ENCODE peak calls at places on chromosome 7, in four cellular contexts. V is colonic mucosa, P is stomach, U is neural progenitor cell. D is an unnamed sample.

GRCh38 chr7:43456200-43456599 is 126.7 kb upstream of the STK17A start:
- DNase-seq in V (no peak), P (no peak), U (peak; percentile 40), D (no peak)

GRCh38 chr7:36728143-36728542 is 3.8 kb upstream of the AOAH start:
- DNase-seq in V (no peak), P (no peak), U (no peak), D (no peak)

GRCh38 chr7:82291931-82292330 is 151.6 kb downstream of the CACNA2D1 start:
- DNase-seq in V (no peak), P (no peak), U (no peak), D (no peak)

GRCh38 chr7:83475403-83475802 is 173.5 kb downstream of the SEMA3E start:
- DNase-seq in V (no peak), P (no peak), U (peak; percentile 52), D (no peak)

GRCh38 chr7:102024769-102025391 is 207.5 kb downstream of the CUX1 start:
- DNase-seq in V (peak; percentile 56), P (no peak), U (peak; percentile 34), D (no peak)

GRCh38 chr7:30595461-30596042 is 874 bp downstream of the GARS1 start:
- DNase-seq in V (peak; percentile 20), P (no peak), U (no peak), D (no peak)

GRCh38 chr7:148356303-148356702 is 234.3 kb upstream of the C7orf33 start:
- DNase-seq in V (no peak), P (no peak), U (no peak), D (no peak)

GRCh38 chr7:91034459-91035368 is 229.5 kb upstream of the FZD1 start:
- DNase-seq in V (peak; percentile 62), P (peak; percentile 74), U (peak; percentile 66), D (peak; percentile 61)

GRCh38 chr7:83484266-83484665 is 164.7 kb downstream of the SEMA3E start:
- DNase-seq in V (no peak), P (no peak), U (no peak), D (no peak)

GRCh38 chr7:74683799-74684198 is 26.3 kb downstream of the GTF2I start:
- DNase-seq in V (no peak), P (no peak), U (no peak), D (no peak)

GRCh38 chr7:44065431-44066110 is at the start of gene PGAM2:
- DNase-seq in V (no peak), P (no peak), U (peak; percentile 82), D (peak; percentile 81)

GRCh38 chr7:98021588-98022351 is 31.8 kb upstream of the OCM2 start:
- DNase-seq in V (peak; percentile 86), P (peak; percentile 88), U (peak; percentile 84), D (peak; percentile 71)

GRCh38 chr7:30900053-30900452 is 11.6 kb upstream of the AQP1 start:
- DNase-seq in V (no peak), P (no peak), U (no peak), D (no peak)

GRCh38 chr7:7352845-7353244 is 170.5 kb downstream of the C1GALT1 start:
- DNase-seq in V (no peak), P (no peak), U (no peak), D (no peak)

GRCh38 chr7:11835260-11835659 is 3.3 kb upstream of the THSD7A start:
- DNase-seq in V (no peak), P (no peak), U (no peak), D (no peak)

GRCh38 chr7:45574521-45575500 is 643 bp downstream of the ADCY1 start:
- DNase-seq in V (no peak), P (peak; percentile 29), U (peak; percentile 94), D (no peak)

GRCh38 chr7:106017657-106018056 is 54.6 kb downstream of the CDHR3 start:
- DNase-seq in V (no peak), P (no peak), U (no peak), D (no peak)

DNA sequence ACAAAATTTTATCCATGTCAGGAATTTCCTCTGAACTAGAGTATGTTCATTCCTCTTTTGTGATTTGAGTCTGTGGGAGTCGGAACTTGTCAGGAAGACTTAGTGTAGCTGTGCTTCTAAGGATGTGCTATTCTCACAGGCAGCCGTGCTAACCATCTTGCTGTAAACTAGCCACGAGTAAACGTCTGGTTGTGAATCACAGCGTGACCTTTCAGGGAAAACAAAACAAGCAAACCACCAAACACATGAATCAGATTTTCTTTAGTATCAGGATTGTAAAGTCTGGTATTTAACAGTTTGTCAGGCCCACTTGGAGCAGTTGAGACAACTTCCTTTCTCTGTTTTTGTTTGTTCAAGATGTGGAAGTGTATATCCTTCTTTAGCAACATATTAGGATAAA is 32.0 kb downstream of the AUTS2 start:
- DNase-seq in V (no peak), P (no peak), U (no peak), D (no peak)
- H3K27ac ChIP-seq in V (no peak overlapping the region), P (no peak overlapping the region), U (no peak overlapping the region), D (peak overlapping the region; percentile 11)

GRCh38 chr7:1663857-1664651 is 6.0 kb upstream of the ELFN1 start:
- DNase-seq in V (no peak), P (no peak), U (peak; percentile 61), D (no peak)
- H3K27me3 ChIP-seq in V (peaks cover 51% of the 10 kb centered on the region), P (peaks cover 69% of the 10 kb centered on the region), U (peaks cover 89% of the 10 kb centered on the region), D (peaks cover 8% of the 10 kb centered on the region)

GRCh38 chr7:29287366-29287765 is 92.8 kb downstream of the CHN2 start:
- DNase-seq in V (no peak), P (no peak), U (no peak), D (no peak)
- H3K27ac ChIP-seq in V (no peak overlapping the region), P (no peak overlapping the region), U (no peak overlapping the region), D (no peak overlapping the region)

GRCh38 chr7:50306491-50307367 is 2.2 kb downstream of the IKZF1 start:
- DNase-seq in V (no peak), P (no peak), U (peak; percentile 23), D (no peak)
- H3K27me3 ChIP-seq in V (peaks cover 22% of the 10 kb centered on the region), P (peaks cover 33% of the 10 kb centered on the region), U (peaks cover 72% of the 10 kb centered on the region), D (peaks cover 7% of the 10 kb centered on the region)